ENCODE peak calls at places on chromosomes 16 and 17, in eight cellular contexts. W, J, N, Y, G, V, D and T are unnamed samples.

GRCh38 chr16:49260253-49260652 is 21.4 kb downstream of the CBLN1 start:
- DNase-seq in Y (no peak), J (no peak), N (no peak), G (no peak), W (no peak), V (no peak), D (no peak), T (no peak)

GRCh38 chr17:39402279-39402889 is 958 bp upstream of the FBXL20 start:
- DNase-seq in W (peak; percentile 94), Y (peak; percentile 94), D (peak; percentile 71), N (peak; percentile 100), J (peak; percentile 94), V (peak; percentile 42), G (peak; percentile 53), T (peak; percentile 78)

GRCh38 chr17:76171701-76172100 is 30.7 kb upstream of the FOXJ1 start:
- DNase-seq in D (no peak), W (no peak), N (no peak), J (no peak), V (no peak), Y (no peak), G (no peak), T (no peak)

GRCh38 chr17:56966277-56966676 is 5.4 kb upstream of the COIL start:
- DNase-seq in W (no peak), V (no peak), N (no peak), D (no peak), Y (no peak), G (no peak), J (no peak), T (no peak)

GRCh38 chr17:33778505-33779398 is 476.3 kb upstream of the CCL2 start:
- DNase-seq in N (peak; percentile 48), G (peak; percentile 24), D (peak; percentile 45), V (peak; percentile 38), Y (peak; percentile 70), J (peak; percentile 69), W (peak; percentile 80), T (peak; percentile 34)

GRCh38 chr17:8105957-8106398 is 12.3 kb downstream of the ALOXE3 start:
- DNase-seq in V (no peak), W (peak; percentile 69), D (no peak), J (no peak), N (no peak), Y (no peak), G (no peak), T (no peak)

GRCh38 chr16:21023509-21024202 is 123.1 kb downstream of the LYRM1 start:
- DNase-seq in G (no peak), N (no peak), W (peak; percentile 64), J (no peak), V (no peak), Y (no peak), D (no peak), T (no peak)

GRCh38 chr17:50911450-50911849 is 45.3 kb upstream of the TOB1 start:
- DNase-seq in D (no peak), V (no peak), G (no peak), N (no peak), Y (no peak), W (no peak), J (no peak), T (no peak)

GRCh38 chr17:45316271-45317112 is at the start of gene MAP3K14:
- DNase-seq in J (peak; percentile 64), W (peak; percentile 82), N (peak; percentile 81), Y (peak; percentile 80), D (no peak), G (no peak), V (no peak), T (peak; percentile 69)

GRCh38 chr17:4599505-4600281 is 15.4 kb downstream of the SMTNL2 start:
- DNase-seq in D (no peak), J (peak; percentile 15), W (peak; percentile 92), G (no peak), Y (peak; percentile 76), N (no peak), V (no peak), T (no peak)

GRCh38 chr16:17270683-17271109 is 200.1 kb downstream of the XYLT1 start:
- DNase-seq in J (no peak), Y (no peak), W (no peak), V (no peak), N (peak; percentile 23), D (no peak), G (no peak), T (no peak)

GRCh38 chr16:88678224-88678979 is 7.9 kb downstream of the SNAI3 start:
- DNase-seq in G (no peak), J (no peak), W (no peak), Y (no peak), V (no peak), D (no peak), N (no peak), T (no peak)

GRCh38 chr17:83037084-83037950 is 42.1 kb upstream of the METRNL start:
- DNase-seq in Y (no peak), D (no peak), G (no peak), W (no peak), N (no peak), J (no peak), V (no peak), T (no peak)

GRCh38 chr16:57769541-57770145 is 32.6 kb downstream of the KIFC3 start:
- DNase-seq in N (no peak), Y (peak; percentile 35), J (no peak), V (no peak), D (no peak), W (no peak), G (no peak), T (no peak)

GRCh38 chr17:79738643-79739042 is 7.9 kb downstream of the ENPP7 start:
- DNase-seq in G (no peak), D (no peak), J (no peak), Y (no peak), V (no peak), N (no peak), W (no peak), T (no peak)

GRCh38 chr17:49513616-49514373 is 18.7 kb downstream of the NGFR start:
- DNase-seq in G (no peak), Y (peak; percentile 54), J (no peak), W (no peak), D (no peak), V (no peak), N (no peak), T (no peak)

GRCh38 chr17:9115446-9116265 is 94.3 kb downstream of the NTN1 start:
- DNase-seq in W (peak; percentile 59), J (peak; percentile 6), N (peak; percentile 22), Y (peak; percentile 85), G (no peak), D (no peak), V (no peak), T (no peak)

GRCh38 chr17:6603746-6604325 is 36.7 kb downstream of the KIAA0753 start:
- DNase-seq in N (no peak), Y (no peak), V (no peak), J (peak; percentile 30), G (no peak), W (peak; percentile 36), D (no peak), T (no peak)
- TF ChIP-seq CTCF in N (no peak), Y (no peak), V (no peak), J (no peak), G (no peak), W (no peak), D (no peak), T (no peak)

DNA sequence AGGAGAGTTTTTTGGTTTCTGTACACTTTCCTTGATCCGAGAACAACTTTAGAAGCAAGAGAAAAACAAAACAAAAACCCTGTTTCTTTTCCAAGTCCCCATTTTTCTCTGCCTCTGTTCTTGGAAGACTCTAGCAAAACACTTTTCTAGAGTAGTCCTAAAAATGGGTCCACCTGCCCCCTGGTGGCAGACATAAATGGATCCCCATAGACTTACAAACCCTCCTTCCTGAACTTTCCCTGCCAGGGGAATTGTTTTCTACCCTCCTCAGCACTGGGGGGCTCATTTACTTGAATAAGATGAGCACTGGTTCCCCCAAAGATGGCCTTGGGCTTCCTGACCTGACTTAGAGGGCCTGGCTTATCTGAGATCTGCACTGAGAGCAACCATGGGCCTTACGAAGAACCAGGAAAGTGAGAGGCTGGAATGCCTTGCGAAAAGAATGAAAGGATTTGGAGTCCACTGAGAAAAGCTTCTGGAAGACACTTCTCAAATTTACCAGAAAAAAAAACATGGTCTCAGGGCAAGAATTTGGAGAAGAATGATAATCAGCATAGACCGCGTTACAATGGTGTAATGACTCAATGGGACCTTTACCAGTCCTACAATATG is 48.0 kb upstream of the CDYL2 start:
- DNase-seq in D (no peak), N (peak; percentile 46), G (no peak), Y (peak; percentile 54), J (peak; percentile 28), W (peak; percentile 27), V (no peak), T (no peak)
- TF ChIP-seq CTCF in D (peak; percentile 56), N (peak; percentile 71), G (peak; percentile 44), Y (peak; percentile 50), J (peak; percentile 27), W (peak; percentile 48), V (peak; percentile 53), T (peak; percentile 51)

GRCh38 chr16:77636615-77637014 is 85.7 kb upstream of the NUDT7 start:
- DNase-seq in J (no peak), V (no peak), Y (no peak), N (no peak), G (no peak), W (no peak), D (no peak), T (no peak)
- TF ChIP-seq CTCF in J (no peak), V (no peak), Y (no peak), N (no peak), G (no peak), W (no peak), D (no peak), T (no peak)

GRCh38 chr16:75193265-75193650 is 13.7 kb downstream of the CTRB2 start:
- DNase-seq in Y (no peak), N (no peak), J (no peak), V (no peak), G (no peak), W (no peak), D (no peak), T (no peak)

GRCh38 chr16:75189638-75190245 is 17.2 kb downstream of the CTRB2 start:
- DNase-seq in J (no peak), V (no peak), Y (no peak), W (no peak), D (no peak), G (no peak), N (no peak), T (no peak)

GRCh38 chr16:75192606-75193264 is 14.2 kb downstream of the CTRB2 start:
- DNase-seq in Y (no peak), V (no peak), W (no peak), J (no peak), G (no peak), N (no peak), D (no peak), T (no peak)

GRCh38 chr16:75193730-75194444 is 13.1 kb downstream of the CTRB2 start:
- DNase-seq in G (no peak), Y (no peak), W (no peak), V (no peak), J (no peak), N (no peak), D (no peak), T (no peak)

DNA sequence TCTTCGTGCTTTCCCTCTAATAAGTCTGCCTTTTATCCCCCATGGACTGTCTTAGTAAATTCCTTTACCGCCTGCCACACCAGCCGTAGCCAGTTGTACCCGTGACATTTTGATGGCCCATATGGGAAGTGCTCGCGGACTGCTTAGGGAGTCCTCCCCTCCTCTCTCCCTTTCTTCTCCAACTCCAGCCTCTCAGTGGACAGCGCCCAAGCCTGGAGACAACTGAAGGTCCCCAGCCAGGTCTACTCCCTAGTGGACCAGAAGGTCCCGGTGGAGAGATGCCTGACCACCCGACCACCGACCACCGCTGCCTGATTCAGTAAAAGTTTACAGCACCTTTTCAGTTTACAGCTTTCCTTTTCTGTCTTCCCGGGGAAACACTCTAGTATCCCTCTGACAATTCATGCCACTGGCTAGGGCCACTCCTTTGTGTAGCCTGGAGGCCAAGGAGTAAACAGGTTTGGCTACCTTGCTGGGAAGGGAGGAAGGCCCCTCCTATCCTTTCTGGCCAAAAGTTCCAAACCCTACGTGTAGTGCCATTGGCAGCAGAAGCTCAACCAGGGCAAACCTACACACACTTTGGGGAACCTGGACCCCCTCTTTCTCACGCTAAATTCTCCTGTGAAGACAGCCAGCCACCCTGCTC is 18.0 kb downstream of the CTRB2 start:
- DNase-seq in N (no peak), J (no peak), W (no peak), Y (no peak), V (no peak), G (no peak), D (no peak), T (no peak)
- TF ChIP-seq CTCF in N (no peak), J (no peak), W (no peak), Y (no peak), V (no peak), G (no peak), D (no peak), T (no peak)